ENCODE peak calls at places on chromosome 12, in seven cellular contexts. One of them, this sample, is unnamed.

GRCh38 chr12:11130999-11131398 is 3.4 kb downstream of the TAS2R30 start:
- DNase-seq in cardiac fibroblast: no peak
- DNase-seq in breast epithelium: no peak
- DNase-seq in astrocyte of the spinal cord: no peak
- DNase-seq in hepatocyte: no peak
- DNase-seq in effector memory CD4-positive, alpha-beta T cell: no peak
- DNase-seq in stomach: no peak
- DNase-seq in this sample: peak

GRCh38 chr12:103105971-103106597 is 148.6 kb downstream of the ASCL1 start:
- DNase-seq in stomach: no peak
- DNase-seq in effector memory CD4-positive, alpha-beta T cell: no peak
- DNase-seq in breast epithelium: no peak
- DNase-seq in hepatocyte: no peak
- DNase-seq in cardiac fibroblast: no peak
- DNase-seq in astrocyte of the spinal cord: no peak
- DNase-seq in this sample: no peak

GRCh38 chr12:133120385-133121191 is 9.5 kb downstream of the ZNF891 start:
- DNase-seq in astrocyte of the spinal cord: peak
- DNase-seq in cardiac fibroblast: no peak
- DNase-seq in breast epithelium: no peak
- DNase-seq in hepatocyte: no peak
- DNase-seq in effector memory CD4-positive, alpha-beta T cell: no peak
- DNase-seq in stomach: no peak
- DNase-seq in this sample: no peak

GRCh38 chr12:49825971-49826421 is 2.2 kb downstream of the NCKAP5L start:
- DNase-seq in effector memory CD4-positive, alpha-beta T cell: no peak
- DNase-seq in astrocyte of the spinal cord: peak
- DNase-seq in stomach: no peak
- DNase-seq in breast epithelium: no peak
- DNase-seq in hepatocyte: no peak
- DNase-seq in cardiac fibroblast: peak
- DNase-seq in this sample: peak

GRCh38 chr12:127664901-127665300 is 602.1 kb upstream of the TMEM132C start:
- DNase-seq in breast epithelium: no peak
- DNase-seq in cardiac fibroblast: no peak
- DNase-seq in effector memory CD4-positive, alpha-beta T cell: no peak
- DNase-seq in stomach: no peak
- DNase-seq in hepatocyte: no peak
- DNase-seq in astrocyte of the spinal cord: no peak
- DNase-seq in this sample: no peak

GRCh38 chr12:75913502-75914110 is 118.0 kb downstream of the PHLDA1 start:
- DNase-seq in cardiac fibroblast: peak
- DNase-seq in astrocyte of the spinal cord: no peak
- DNase-seq in effector memory CD4-positive, alpha-beta T cell: no peak
- DNase-seq in breast epithelium: no peak
- DNase-seq in stomach: no peak
- DNase-seq in hepatocyte: no peak
- DNase-seq in this sample: no peak

GRCh38 chr12:102437511-102437910 is 42.9 kb downstream of the IGF1 start:
- DNase-seq in breast epithelium: no peak
- DNase-seq in effector memory CD4-positive, alpha-beta T cell: no peak
- DNase-seq in stomach: no peak
- DNase-seq in astrocyte of the spinal cord: no peak
- DNase-seq in hepatocyte: no peak
- DNase-seq in cardiac fibroblast: no peak
- DNase-seq in this sample: no peak

GRCh38 chr12:101719566-101719965 is 19.7 kb downstream of the SYCP3 start:
- DNase-seq in stomach: no peak
- DNase-seq in hepatocyte: no peak
- DNase-seq in cardiac fibroblast: no peak
- DNase-seq in astrocyte of the spinal cord: peak
- DNase-seq in breast epithelium: no peak
- DNase-seq in effector memory CD4-positive, alpha-beta T cell: no peak
- DNase-seq in this sample: no peak

GRCh38 chr12:115362319-115362976 is 678.5 kb upstream of the TBX3 start:
- DNase-seq in stomach: no peak
- DNase-seq in hepatocyte: no peak
- DNase-seq in astrocyte of the spinal cord: no peak
- DNase-seq in breast epithelium: no peak
- DNase-seq in cardiac fibroblast: peak
- DNase-seq in effector memory CD4-positive, alpha-beta T cell: no peak
- DNase-seq in this sample: no peak

GRCh38 chr12:116818341-116818856 is 62.8 kb downstream of the HRK start:
- DNase-seq in breast epithelium: no peak
- DNase-seq in effector memory CD4-positive, alpha-beta T cell: no peak
- DNase-seq in astrocyte of the spinal cord: no peak
- DNase-seq in stomach: peak
- DNase-seq in hepatocyte: no peak
- DNase-seq in cardiac fibroblast: peak
- DNase-seq in this sample: no peak

GRCh38 chr12:132429932-132430643 is 59.9 kb upstream of the FBRSL1 start:
- DNase-seq in hepatocyte: peak
- DNase-seq in cardiac fibroblast: peak
- DNase-seq in effector memory CD4-positive, alpha-beta T cell: peak
- DNase-seq in breast epithelium: no peak
- DNase-seq in stomach: peak
- DNase-seq in astrocyte of the spinal cord: no peak
- DNase-seq in this sample: peak

GRCh38 chr12:45543887-45544286 is 185.6 kb upstream of the ARID2 start:
- DNase-seq in astrocyte of the spinal cord: peak
- DNase-seq in hepatocyte: peak
- DNase-seq in effector memory CD4-positive, alpha-beta T cell: no peak
- DNase-seq in breast epithelium: no peak
- DNase-seq in stomach: peak
- DNase-seq in cardiac fibroblast: peak
- DNase-seq in this sample: peak

GRCh38 chr12:67772276-67773169 is 124.0 kb downstream of the DYRK2 start:
- DNase-seq in astrocyte of the spinal cord: peak
- DNase-seq in cardiac fibroblast: peak
- DNase-seq in effector memory CD4-positive, alpha-beta T cell: no peak
- DNase-seq in stomach: no peak
- DNase-seq in breast epithelium: no peak
- DNase-seq in hepatocyte: peak
- DNase-seq in this sample: peak

GRCh38 chr12:6336079-6336858 is 5.6 kb downstream of the TNFRSF1A start:
- DNase-seq in astrocyte of the spinal cord: peak
- DNase-seq in hepatocyte: peak
- DNase-seq in cardiac fibroblast: peak
- DNase-seq in stomach: peak
- DNase-seq in breast epithelium: peak
- DNase-seq in effector memory CD4-positive, alpha-beta T cell: peak
- DNase-seq in this sample: peak

GRCh38 chr12:57896437-57897201 is 44.7 kb upstream of the ATP23 start:
- DNase-seq in astrocyte of the spinal cord: peak
- DNase-seq in effector memory CD4-positive, alpha-beta T cell: no peak
- DNase-seq in stomach: peak
- DNase-seq in cardiac fibroblast: peak
- DNase-seq in hepatocyte: peak
- DNase-seq in breast epithelium: peak
- DNase-seq in this sample: no peak

GRCh38 chr12:115771065-115771464 is 506.4 kb downstream of the MED13L start:
- DNase-seq in breast epithelium: no peak
- DNase-seq in astrocyte of the spinal cord: no peak
- DNase-seq in hepatocyte: peak
- DNase-seq in effector memory CD4-positive, alpha-beta T cell: no peak
- DNase-seq in cardiac fibroblast: no peak
- DNase-seq in stomach: no peak
- DNase-seq in this sample: no peak

GRCh38 chr12:95918194-95918993 is 24.0 kb downstream of the CCDC38 start:
- DNase-seq in effector memory CD4-positive, alpha-beta T cell: no peak
- DNase-seq in breast epithelium: no peak
- DNase-seq in stomach: peak
- DNase-seq in cardiac fibroblast: peak
- DNase-seq in astrocyte of the spinal cord: peak
- DNase-seq in hepatocyte: peak
- DNase-seq in this sample: peak

GRCh38 chr12:52925717-52926595 is 21.1 kb upstream of the KRT8 start:
- DNase-seq in effector memory CD4-positive, alpha-beta T cell: no peak
- DNase-seq in stomach: peak
- DNase-seq in hepatocyte: peak
- DNase-seq in cardiac fibroblast: no peak
- DNase-seq in breast epithelium: no peak
- DNase-seq in astrocyte of the spinal cord: no peak
- DNase-seq in this sample: no peak

GRCh38 chr12:89461190-89461589 is 63.4 kb downstream of the GALNT4 start:
- DNase-seq in cardiac fibroblast: peak
- DNase-seq in astrocyte of the spinal cord: peak
- DNase-seq in breast epithelium: no peak
- DNase-seq in hepatocyte: no peak
- DNase-seq in effector memory CD4-positive, alpha-beta T cell: no peak
- DNase-seq in stomach: no peak
- DNase-seq in this sample: no peak

GRCh38 chr12:50598321-50598862 is 93.6 kb downstream of the DIP2B start:
- DNase-seq in astrocyte of the spinal cord: peak
- DNase-seq in breast epithelium: no peak
- DNase-seq in cardiac fibroblast: peak
- DNase-seq in effector memory CD4-positive, alpha-beta T cell: no peak
- DNase-seq in stomach: no peak
- DNase-seq in hepatocyte: no peak
- DNase-seq in this sample: no peak

GRCh38 chr12:104521731-104522130 is 65.0 kb downstream of the CHST11 start:
- DNase-seq in effector memory CD4-positive, alpha-beta T cell: no peak
- DNase-seq in cardiac fibroblast: peak
- DNase-seq in astrocyte of the spinal cord: peak
- DNase-seq in hepatocyte: no peak
- DNase-seq in breast epithelium: no peak
- DNase-seq in stomach: no peak
- DNase-seq in this sample: no peak

GRCh38 chr12:105352049-105352448 is 21.6 kb downstream of the C12orf75 start:
- DNase-seq in breast epithelium: no peak
- DNase-seq in cardiac fibroblast: no peak
- DNase-seq in hepatocyte: no peak
- DNase-seq in stomach: no peak
- DNase-seq in astrocyte of the spinal cord: no peak
- DNase-seq in effector memory CD4-positive, alpha-beta T cell: no peak
- DNase-seq in this sample: no peak

GRCh38 chr12:19440019-19440858 is 947 bp downstream of the AEBP2 start:
- DNase-seq in cardiac fibroblast: peak
- DNase-seq in astrocyte of the spinal cord: peak
- DNase-seq in stomach: peak
- DNase-seq in breast epithelium: peak
- DNase-seq in effector memory CD4-positive, alpha-beta T cell: peak
- DNase-seq in hepatocyte: peak
- DNase-seq in this sample: no peak

GRCh38 chr12:19443585-19443984 is 4.3 kb downstream of the AEBP2 start:
- DNase-seq in breast epithelium: no peak
- DNase-seq in hepatocyte: no peak
- DNase-seq in cardiac fibroblast: no peak
- DNase-seq in effector memory CD4-positive, alpha-beta T cell: no peak
- DNase-seq in stomach: no peak
- DNase-seq in astrocyte of the spinal cord: no peak
- DNase-seq in this sample: no peak

GRCh38 chr12:19439059-19440018 is at the start of gene AEBP2:
- DNase-seq in hepatocyte: peak
- DNase-seq in cardiac fibroblast: peak
- DNase-seq in effector memory CD4-positive, alpha-beta T cell: peak
- DNase-seq in stomach: peak
- DNase-seq in breast epithelium: peak
- DNase-seq in astrocyte of the spinal cord: peak
- DNase-seq in this sample: peak

GRCh38 chr12:19437996-19438395 is 1.3 kb upstream of the AEBP2 start:
- DNase-seq in hepatocyte: no peak
- DNase-seq in effector memory CD4-positive, alpha-beta T cell: no peak
- DNase-seq in astrocyte of the spinal cord: no peak
- DNase-seq in breast epithelium: no peak
- DNase-seq in stomach: no peak
- DNase-seq in cardiac fibroblast: no peak
- DNase-seq in this sample: no peak

GRCh38 chr12:19440916-19441315 is 1.6 kb downstream of the AEBP2 start:
- DNase-seq in hepatocyte: no peak
- DNase-seq in breast epithelium: no peak
- DNase-seq in effector memory CD4-positive, alpha-beta T cell: no peak
- DNase-seq in stomach: no peak
- DNase-seq in astrocyte of the spinal cord: peak
- DNase-seq in cardiac fibroblast: no peak
- DNase-seq in this sample: no peak
- H3K4me3 ChIP-seq in hepatocyte: peak
- H3K4me3 ChIP-seq in breast epithelium: peak
- H3K4me3 ChIP-seq in effector memory CD4-positive, alpha-beta T cell: peak
- H3K4me3 ChIP-seq in stomach: peak
- H3K4me3 ChIP-seq in astrocyte of the spinal cord: peak
- H3K4me3 ChIP-seq in cardiac fibroblast: peak
- H3K4me3 ChIP-seq in this sample: peak

GRCh38 chr12:121806556-121807308 is 2.9 kb downstream of the SETD1B start:
- DNase-seq in astrocyte of the spinal cord: peak
- DNase-seq in hepatocyte: peak
- DNase-seq in stomach: no peak
- DNase-seq in breast epithelium: no peak
- DNase-seq in effector memory CD4-positive, alpha-beta T cell: no peak
- DNase-seq in cardiac fibroblast: peak
- DNase-seq in this sample: no peak
- H3K4me3 ChIP-seq in astrocyte of the spinal cord: peak
- H3K4me3 ChIP-seq in hepatocyte: peak
- H3K4me3 ChIP-seq in stomach: peak
- H3K4me3 ChIP-seq in breast epithelium: peak
- H3K4me3 ChIP-seq in effector memory CD4-positive, alpha-beta T cell: peak
- H3K4me3 ChIP-seq in cardiac fibroblast: peak
- H3K4me3 ChIP-seq in this sample: peak

GRCh38 chr12:28010036-28010435 is 37.5 kb upstream of the PTHLH start:
- DNase-seq in astrocyte of the spinal cord: no peak
- DNase-seq in hepatocyte: no peak
- DNase-seq in breast epithelium: no peak
- DNase-seq in cardiac fibroblast: no peak
- DNase-seq in effector memory CD4-positive, alpha-beta T cell: no peak
- DNase-seq in stomach: no peak
- DNase-seq in this sample: no peak
- H3K4me3 ChIP-seq in astrocyte of the spinal cord: no peak
- H3K4me3 ChIP-seq in hepatocyte: no peak
- H3K4me3 ChIP-seq in breast epithelium: no peak
- H3K4me3 ChIP-seq in cardiac fibroblast: no peak
- H3K4me3 ChIP-seq in effector memory CD4-positive, alpha-beta T cell: no peak
- H3K4me3 ChIP-seq in stomach: no peak
- H3K4me3 ChIP-seq in this sample: no peak

GRCh38 chr12:111201495-111202236 is 167.2 kb downstream of the PHETA1 start:
- DNase-seq in hepatocyte: no peak
- DNase-seq in breast epithelium: no peak
- DNase-seq in stomach: no peak
- DNase-seq in effector memory CD4-positive, alpha-beta T cell: no peak
- DNase-seq in astrocyte of the spinal cord: no peak
- DNase-seq in cardiac fibroblast: no peak
- DNase-seq in this sample: no peak
- H3K4me3 ChIP-seq in hepatocyte: no peak
- H3K4me3 ChIP-seq in breast epithelium: no peak
- H3K4me3 ChIP-seq in stomach: no peak
- H3K4me3 ChIP-seq in effector memory CD4-positive, alpha-beta T cell: no peak
- H3K4me3 ChIP-seq in astrocyte of the spinal cord: no peak
- H3K4me3 ChIP-seq in cardiac fibroblast: no peak
- H3K4me3 ChIP-seq in this sample: no peak

This sample was measured in skeletal muscle cell.